ENCODE peak calls at places on chromosomes 2 and 18, in six cellular contexts. G, K, E, X, A and L are unnamed samples.

GRCh38 chr18:49904871-49905555 is 91.7 kb upstream of the ACAA2 start:
- DNase-seq in G (no peak), K (no peak), E (no peak), X (no peak), A (no peak), L (no peak)

GRCh38 chr2:23432531-23432930 is 47.6 kb downstream of the KLHL29 start:
- DNase-seq in G (no peak), K (no peak), E (no peak), X (peak), A (no peak), L (no peak)

GRCh38 chr2:144438722-144439508 is 81.0 kb downstream of the ZEB2 start:
- DNase-seq in G (no peak), K (no peak), E (no peak), X (no peak), A (no peak), L (no peak)

GRCh38 chr18:7133181-7133580 is 15.6 kb upstream of the LAMA1 start:
- DNase-seq in G (no peak), K (no peak), E (peak), X (no peak), A (no peak), L (no peak)

GRCh38 chr2:176156959-176157498 is at the start of gene HOXD3:
- DNase-seq in G (no peak), K (no peak), E (no peak), X (no peak), A (no peak), L (no peak)

GRCh38 chr2:141109633-141110032 is 1021.2 kb downstream of the LRP1B start:
- DNase-seq in G (peak), K (no peak), E (no peak), X (no peak), A (no peak), L (no peak)

GRCh38 chr18:24937624-24938285 is 414.2 kb downstream of the ZNF521 start:
- DNase-seq in G (no peak), K (no peak), E (peak), X (no peak), A (no peak), L (peak)

GRCh38 chr2:74778381-74779371 is 55.3 kb upstream of the HK2 start:
- DNase-seq in G (no peak), K (no peak), E (peak), X (no peak), A (no peak), L (no peak)

GRCh38 chr2:97745474-97746172 is 32.2 kb downstream of the ZAP70 start:
- DNase-seq in G (no peak), K (no peak), E (no peak), X (peak), A (peak), L (no peak)